ENCODE peak calls at places on chromosomes 6 and 20, in five cellular contexts. W is GM12878, R is K562, Q is H1, H is HepG2. B is an unnamed sample.

GRCh38 chr6:119096683-119097310 is 18.3 kb upstream of the FAM184A start:
- DNase-seq in W (no peak), R (no peak), Q (no peak), H (no peak), B (no peak)

GRCh38 chr6:104227502-104227901 is 632.2 kb downstream of the HACE1 start:
- DNase-seq in W (no peak), R (no peak), Q (no peak), H (no peak), B (no peak)

GRCh38 chr6:136696238-136696637 is 96.0 kb downstream of the MAP3K5 start:
- DNase-seq in W (no peak), R (no peak), Q (no peak), H (no peak), B (no peak)

GRCh38 chr6:131191590-131191989 is 56.3 kb downstream of the AKAP7 start:
- DNase-seq in W (no peak), R (no peak), Q (no peak), H (no peak), B (no peak)

GRCh38 chr6:157226026-157226639 is 97.2 kb downstream of the TMEM242 start:
- DNase-seq in W (no peak), R (no peak), Q (no peak), H (no peak), B (no peak)

GRCh38 chr6:85802162-85802561 is 159.5 kb upstream of the SYNCRIP start:
- DNase-seq in W (no peak), R (no peak), Q (no peak), H (no peak), B (no peak)

GRCh38 chr6:158926429-158926828 is 73.6 kb downstream of the RSPH3 start:
- DNase-seq in W (no peak), R (no peak), Q (no peak), H (peak; percentile 13), B (no peak)

GRCh38 chr20:31943052-31943471 is 8.8 kb downstream of the PDRG1 start:
- DNase-seq in W (no peak), R (no peak), Q (no peak), H (no peak), B (no peak)

GRCh38 chr6:41488392-41489129 is 57.6 kb upstream of the FOXP4 start:
- DNase-seq in W (peak; percentile 42), R (no peak), Q (peak; percentile 62), H (peak; percentile 51), B (peak; percentile 63)

GRCh38 chr6:159979136-159979874 is 10.4 kb downstream of the IGF2R start:
- DNase-seq in W (peak; percentile 75), R (peak; percentile 78), Q (no peak), H (peak; percentile 82), B (no peak)

GRCh38 chr20:59185809-59186208 is 22.2 kb downstream of the ZNF831 start:
- DNase-seq in W (no peak), R (no peak), Q (no peak), H (no peak), B (no peak)

DNA sequence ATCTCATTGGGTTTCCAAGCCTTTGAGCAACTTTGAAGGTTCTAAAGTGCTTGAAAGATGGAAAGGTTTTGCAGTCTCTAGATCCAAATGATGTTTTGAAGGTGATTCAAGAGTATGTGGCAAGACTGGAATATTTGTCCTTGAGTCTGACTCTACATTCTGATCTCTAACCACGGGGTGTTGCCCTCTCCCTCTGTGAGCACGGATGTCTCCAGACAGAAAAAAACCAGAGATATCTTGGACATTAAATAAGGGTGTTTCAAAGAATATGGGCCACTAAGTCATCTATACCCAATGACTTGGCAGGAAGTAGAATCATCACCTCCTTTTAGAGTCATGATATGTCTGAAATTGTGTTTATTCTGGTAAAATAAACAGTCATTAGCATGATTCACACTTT is 384.2 kb downstream of the BMP2 start:
- DNase-seq in W (no peak), R (no peak), Q (no peak), H (no peak), B (no peak)
- TF ChIP-seq YY1 in W (no peak), R (no peak), Q (no peak), H (no peak), B (no peak)

GRCh38 chr6:99741092-99741491 is 134.5 kb downstream of the PRDM13 start:
- DNase-seq in W (no peak), R (no peak), Q (no peak), H (no peak), B (no peak)

GRCh38 chr6:99743647-99744046 is 137.0 kb downstream of the PRDM13 start:
- DNase-seq in W (no peak), R (no peak), Q (no peak), H (no peak), B (no peak)

GRCh38 chr6:99736302-99736701 is 129.7 kb downstream of the PRDM13 start:
- DNase-seq in W (no peak), R (peak; percentile 9), Q (no peak), H (no peak), B (no peak)

DNA sequence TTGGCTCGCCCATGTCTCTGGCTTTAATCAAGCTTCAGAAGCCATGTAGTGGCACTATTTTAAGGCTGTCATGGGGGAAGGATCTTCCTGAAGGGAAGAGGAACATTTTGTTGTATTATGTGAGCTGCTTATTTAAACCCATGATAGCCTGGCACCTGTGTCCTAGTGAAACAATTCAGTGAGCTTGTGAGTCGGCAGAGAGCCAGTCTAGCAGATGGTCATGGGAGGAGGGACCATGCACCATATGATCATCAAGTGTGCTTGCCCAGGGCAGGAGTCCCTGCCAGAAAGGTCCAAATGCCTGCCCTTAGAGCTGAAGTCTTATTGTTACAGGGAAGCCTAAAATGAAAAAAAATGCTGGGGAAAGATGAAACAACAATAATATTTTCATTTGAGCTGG is 132.9 kb downstream of the PRDM13 start:
- DNase-seq in W (no peak), R (no peak), Q (no peak), H (no peak), B (no peak)
- TF ChIP-seq USF2 in W (no peak), R (no peak), Q (no peak), H (no peak), B (no peak)

DNA sequence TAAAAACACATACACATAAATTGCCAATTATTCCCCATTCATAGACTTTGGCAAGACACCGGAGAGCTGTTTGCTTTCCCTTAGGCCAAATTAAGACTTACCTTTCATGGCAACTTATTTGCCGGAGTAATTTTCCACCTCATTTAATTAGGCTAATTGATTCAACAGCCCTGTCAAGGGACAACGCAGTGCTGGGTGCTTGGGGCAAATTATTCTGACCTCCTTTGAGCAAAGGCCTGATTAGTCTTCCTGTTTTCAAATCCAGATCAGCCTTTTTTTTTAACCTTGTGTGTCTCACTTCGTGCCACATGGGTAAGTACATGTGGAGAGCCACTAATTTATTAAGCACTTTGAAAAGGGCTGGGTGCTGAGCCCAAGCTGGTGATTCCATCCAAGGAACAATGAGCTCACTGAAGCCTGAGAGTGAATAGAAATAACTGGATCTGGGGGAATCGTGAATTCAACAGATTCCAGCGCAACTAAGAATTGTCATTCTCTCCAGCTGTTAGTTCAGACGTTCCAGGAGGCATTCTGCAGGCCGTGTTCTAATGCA is 229.3 kb downstream of the CLIC5 start:
- DNase-seq in W (no peak), R (no peak), Q (no peak), H (no peak), B (no peak)
- TF ChIP-seq YY1 in W (no peak), R (no peak), Q (no peak), H (no peak), B (no peak)

GRCh38 chr6:22545051-22545450 is 24.3 kb upstream of the HDGFL1 start:
- DNase-seq in W (no peak), R (no peak), Q (no peak), H (no peak), B (no peak)

DNA sequence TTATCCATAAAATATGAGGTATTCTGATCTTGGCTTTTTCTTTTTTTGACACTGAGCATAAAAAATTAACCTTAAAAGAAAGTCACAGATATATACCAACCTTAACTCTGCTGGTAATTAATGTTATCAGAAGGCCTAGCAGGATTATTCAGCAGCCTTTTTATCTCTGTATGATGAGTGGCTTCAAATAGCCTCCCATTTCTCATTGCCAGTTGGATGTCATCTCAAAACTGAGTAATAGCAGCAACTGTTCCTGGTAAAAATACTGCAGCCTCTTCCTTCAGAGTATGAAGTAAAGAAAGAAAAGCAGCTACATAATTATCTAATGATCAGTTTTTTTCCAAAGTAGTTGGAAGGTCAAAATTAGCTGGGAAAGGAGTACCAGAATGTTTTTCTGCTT is 24.9 kb upstream of the HDGFL1 start:
- DNase-seq in W (no peak), R (no peak), Q (no peak), H (no peak), B (no peak)
- TF ChIP-seq USF2 in W (no peak), R (no peak), Q (no peak), H (no peak), B (no peak)

GRCh38 chr6:164455835-164456234 is 853.6 kb downstream of the C6orf118 start:
- DNase-seq in W (no peak), R (peak; percentile 10), Q (peak; percentile 43), H (no peak), B (no peak)
- TF ChIP-seq YY1 in W (no peak), R (no peak), Q (no peak), H (no peak), B (no peak)

B was measured in SK-N-SH.